ENCODE peak calls at places on chromosomes 13 and 19, in ten cellular contexts. One of them, this sample, is unnamed. For H3K27me3, the result is how much of the 10 kb centered on the place peaks cover.

GRCh38 chr13:94515911-94516310 is 36.4 kb upstream of the DCT start:
- ATAC-seq in heart right ventricle: no peak
- ATAC-seq in right lobe of liver: no peak
- ATAC-seq in CD4-positive, CD25-positive, alpha-beta regulatory T cell: no peak
- ATAC-seq in Panc1: no peak
- ATAC-seq in HCT116: no peak
- ATAC-seq in left lung: no peak
- ATAC-seq in pancreas: no peak
- ATAC-seq in RWPE2: no peak
- ATAC-seq in PC-3: no peak
- ATAC-seq in this sample: no peak

GRCh38 chr19:646798-647565 is 7.3 kb downstream of the FGF22 start:
- ATAC-seq in heart right ventricle: no peak
- ATAC-seq in right lobe of liver: no peak
- ATAC-seq in CD4-positive, CD25-positive, alpha-beta regulatory T cell: no peak
- ATAC-seq in Panc1: no peak
- ATAC-seq in HCT116: no peak
- ATAC-seq in left lung: no peak
- ATAC-seq in pancreas: no peak
- ATAC-seq in RWPE2: no peak
- ATAC-seq in PC-3: no peak
- ATAC-seq in this sample: no peak

GRCh38 chr13:45700971-45701900 is 884 bp upstream of the CBY2 start:
- ATAC-seq in heart right ventricle: no peak
- ATAC-seq in right lobe of liver: no peak
- ATAC-seq in CD4-positive, CD25-positive, alpha-beta regulatory T cell: peak
- ATAC-seq in Panc1: no peak
- ATAC-seq in HCT116: peak
- ATAC-seq in left lung: no peak
- ATAC-seq in pancreas: no peak
- ATAC-seq in RWPE2: no peak
- ATAC-seq in PC-3: no peak
- ATAC-seq in this sample: no peak

GRCh38 chr19:8609210-8610040 is 1.1 kb downstream of the ADAMTS10 start:
- ATAC-seq in heart right ventricle: peak
- ATAC-seq in right lobe of liver: peak
- ATAC-seq in CD4-positive, CD25-positive, alpha-beta regulatory T cell: no peak
- ATAC-seq in Panc1: peak
- ATAC-seq in HCT116: peak
- ATAC-seq in left lung: peak
- ATAC-seq in pancreas: peak
- ATAC-seq in RWPE2: no peak
- ATAC-seq in PC-3: no peak
- ATAC-seq in this sample: peak

GRCh38 chr19:48844472-48844871 is 8.2 kb upstream of the HSD17B14 start:
- ATAC-seq in heart right ventricle: no peak
- ATAC-seq in right lobe of liver: no peak
- ATAC-seq in CD4-positive, CD25-positive, alpha-beta regulatory T cell: no peak
- ATAC-seq in Panc1: no peak
- ATAC-seq in HCT116: peak
- ATAC-seq in left lung: no peak
- ATAC-seq in pancreas: peak
- ATAC-seq in RWPE2: peak
- ATAC-seq in PC-3: no peak
- ATAC-seq in this sample: no peak

GRCh38 chr19:31883299-31883990 is 462.0 kb upstream of the ZNF507 start:
- ATAC-seq in heart right ventricle: no peak
- ATAC-seq in right lobe of liver: no peak
- ATAC-seq in CD4-positive, CD25-positive, alpha-beta regulatory T cell: no peak
- ATAC-seq in Panc1: no peak
- ATAC-seq in HCT116: no peak
- ATAC-seq in left lung: no peak
- ATAC-seq in pancreas: no peak
- ATAC-seq in RWPE2: peak
- ATAC-seq in PC-3: no peak
- ATAC-seq in this sample: no peak

GRCh38 chr19:11437955-11438354 is 2.5 kb downstream of the PRKCSH start:
- ATAC-seq in heart right ventricle: no peak
- ATAC-seq in right lobe of liver: no peak
- ATAC-seq in CD4-positive, CD25-positive, alpha-beta regulatory T cell: no peak
- ATAC-seq in Panc1: no peak
- ATAC-seq in HCT116: no peak
- ATAC-seq in left lung: no peak
- ATAC-seq in pancreas: no peak
- ATAC-seq in RWPE2: no peak
- ATAC-seq in PC-3: no peak
- ATAC-seq in this sample: no peak

GRCh38 chr13:37816276-37816675 is 53.3 kb downstream of the TRPC4 start:
- ATAC-seq in heart right ventricle: no peak
- ATAC-seq in right lobe of liver: no peak
- ATAC-seq in CD4-positive, CD25-positive, alpha-beta regulatory T cell: no peak
- ATAC-seq in Panc1: no peak
- ATAC-seq in HCT116: no peak
- ATAC-seq in left lung: no peak
- ATAC-seq in pancreas: no peak
- ATAC-seq in RWPE2: no peak
- ATAC-seq in PC-3: no peak
- ATAC-seq in this sample: no peak

GRCh38 chr13:94309997-94310842 is 169.3 kb downstream of the DCT start:
- ATAC-seq in heart right ventricle: peak
- ATAC-seq in right lobe of liver: no peak
- ATAC-seq in CD4-positive, CD25-positive, alpha-beta regulatory T cell: no peak
- ATAC-seq in Panc1: peak
- ATAC-seq in HCT116: no peak
- ATAC-seq in left lung: peak
- ATAC-seq in pancreas: no peak
- ATAC-seq in RWPE2: peak
- ATAC-seq in PC-3: peak
- ATAC-seq in this sample: peak

GRCh38 chr13:79229761-79230160 is 176.3 kb downstream of the RBM26 start:
- ATAC-seq in heart right ventricle: no peak
- ATAC-seq in right lobe of liver: no peak
- ATAC-seq in CD4-positive, CD25-positive, alpha-beta regulatory T cell: no peak
- ATAC-seq in Panc1: no peak
- ATAC-seq in HCT116: no peak
- ATAC-seq in left lung: no peak
- ATAC-seq in pancreas: no peak
- ATAC-seq in RWPE2: no peak
- ATAC-seq in PC-3: no peak
- ATAC-seq in this sample: no peak

GRCh38 chr13:111880185-111880584 is 186.8 kb upstream of the SOX1 start:
- ATAC-seq in heart right ventricle: no peak
- ATAC-seq in right lobe of liver: no peak
- ATAC-seq in CD4-positive, CD25-positive, alpha-beta regulatory T cell: no peak
- ATAC-seq in Panc1: no peak
- ATAC-seq in HCT116: no peak
- ATAC-seq in left lung: no peak
- ATAC-seq in pancreas: no peak
- ATAC-seq in RWPE2: no peak
- ATAC-seq in PC-3: no peak
- ATAC-seq in this sample: no peak

DNA sequence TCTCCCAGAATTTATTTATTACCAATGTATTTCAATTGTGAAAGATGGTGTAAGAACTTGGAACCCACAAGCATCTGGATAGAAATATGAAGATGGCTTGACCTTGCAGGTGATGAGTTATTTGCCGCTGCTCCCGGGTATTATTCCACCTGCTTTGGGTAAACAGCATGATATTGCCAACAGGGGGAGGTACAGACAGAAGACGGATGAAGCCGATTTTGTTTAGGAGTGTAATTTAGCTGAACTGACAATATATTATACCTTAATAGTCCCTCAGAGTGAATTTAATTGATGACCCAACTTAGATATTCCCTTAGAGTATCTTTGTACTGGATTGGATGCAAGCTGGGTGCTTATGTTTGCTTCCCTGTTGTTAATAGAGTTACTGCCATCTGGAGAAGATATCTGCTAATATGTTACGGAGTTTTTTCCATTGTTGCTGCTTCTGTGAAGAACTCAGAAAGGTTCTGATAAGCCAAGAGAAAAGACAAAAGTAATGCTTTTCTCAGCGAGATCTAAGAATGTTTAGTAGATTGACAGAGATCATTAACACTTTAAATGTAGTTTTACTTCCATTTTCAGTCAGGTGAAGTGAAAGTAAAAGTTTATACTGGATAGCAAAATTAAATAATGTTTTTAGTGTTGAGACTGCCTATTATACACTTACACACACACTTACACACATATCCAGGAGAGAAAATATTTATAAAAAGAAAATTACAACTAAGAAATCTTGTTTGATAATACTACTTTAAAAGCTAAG is 2220.8 kb upstream of the PCDH20 start:
- ATAC-seq in heart right ventricle: no peak
- ATAC-seq in right lobe of liver: peak
- ATAC-seq in CD4-positive, CD25-positive, alpha-beta regulatory T cell: no peak
- ATAC-seq in Panc1: no peak
- ATAC-seq in HCT116: peak
- ATAC-seq in left lung: peak
- ATAC-seq in pancreas: peak
- ATAC-seq in RWPE2: peak
- ATAC-seq in PC-3: peak
- ATAC-seq in this sample: no peak
- H3K4me3 ChIP-seq in heart right ventricle: no peak
- H3K4me3 ChIP-seq in right lobe of liver: no peak
- H3K4me3 ChIP-seq in CD4-positive, CD25-positive, alpha-beta regulatory T cell: peak
- H3K4me3 ChIP-seq in Panc1: peak
- H3K4me3 ChIP-seq in HCT116: peak
- H3K4me3 ChIP-seq in left lung: no peak
- H3K4me3 ChIP-seq in pancreas: peak
- H3K4me3 ChIP-seq in RWPE2: peak
- H3K4me3 ChIP-seq in PC-3: peak
- H3K4me3 ChIP-seq in this sample: no peak

GRCh38 chr19:13015361-13016231 is 20.3 kb downstream of the NFIX start:
- ATAC-seq in heart right ventricle: no peak
- ATAC-seq in right lobe of liver: no peak
- ATAC-seq in CD4-positive, CD25-positive, alpha-beta regulatory T cell: no peak
- ATAC-seq in Panc1: peak
- ATAC-seq in HCT116: no peak
- ATAC-seq in left lung: peak
- ATAC-seq in pancreas: no peak
- ATAC-seq in RWPE2: peak
- ATAC-seq in PC-3: peak
- ATAC-seq in this sample: no peak

GRCh38 chr19:13018037-13018914 is 23.0 kb downstream of the NFIX start:
- ATAC-seq in heart right ventricle: peak
- ATAC-seq in right lobe of liver: no peak
- ATAC-seq in CD4-positive, CD25-positive, alpha-beta regulatory T cell: no peak
- ATAC-seq in Panc1: peak
- ATAC-seq in HCT116: no peak
- ATAC-seq in left lung: no peak
- ATAC-seq in pancreas: no peak
- ATAC-seq in RWPE2: no peak
- ATAC-seq in PC-3: peak
- ATAC-seq in this sample: no peak

GRCh38 chr19:13017306-13018036 is 22.2 kb downstream of the NFIX start:
- ATAC-seq in heart right ventricle: no peak
- ATAC-seq in right lobe of liver: no peak
- ATAC-seq in CD4-positive, CD25-positive, alpha-beta regulatory T cell: no peak
- ATAC-seq in Panc1: no peak
- ATAC-seq in HCT116: no peak
- ATAC-seq in left lung: no peak
- ATAC-seq in pancreas: no peak
- ATAC-seq in RWPE2: no peak
- ATAC-seq in PC-3: peak
- ATAC-seq in this sample: no peak

GRCh38 chr19:13016245-13016627 is 21.0 kb downstream of the NFIX start:
- ATAC-seq in heart right ventricle: no peak
- ATAC-seq in right lobe of liver: no peak
- ATAC-seq in CD4-positive, CD25-positive, alpha-beta regulatory T cell: no peak
- ATAC-seq in Panc1: no peak
- ATAC-seq in HCT116: no peak
- ATAC-seq in left lung: no peak
- ATAC-seq in pancreas: no peak
- ATAC-seq in RWPE2: no peak
- ATAC-seq in PC-3: no peak
- ATAC-seq in this sample: no peak

DNA sequence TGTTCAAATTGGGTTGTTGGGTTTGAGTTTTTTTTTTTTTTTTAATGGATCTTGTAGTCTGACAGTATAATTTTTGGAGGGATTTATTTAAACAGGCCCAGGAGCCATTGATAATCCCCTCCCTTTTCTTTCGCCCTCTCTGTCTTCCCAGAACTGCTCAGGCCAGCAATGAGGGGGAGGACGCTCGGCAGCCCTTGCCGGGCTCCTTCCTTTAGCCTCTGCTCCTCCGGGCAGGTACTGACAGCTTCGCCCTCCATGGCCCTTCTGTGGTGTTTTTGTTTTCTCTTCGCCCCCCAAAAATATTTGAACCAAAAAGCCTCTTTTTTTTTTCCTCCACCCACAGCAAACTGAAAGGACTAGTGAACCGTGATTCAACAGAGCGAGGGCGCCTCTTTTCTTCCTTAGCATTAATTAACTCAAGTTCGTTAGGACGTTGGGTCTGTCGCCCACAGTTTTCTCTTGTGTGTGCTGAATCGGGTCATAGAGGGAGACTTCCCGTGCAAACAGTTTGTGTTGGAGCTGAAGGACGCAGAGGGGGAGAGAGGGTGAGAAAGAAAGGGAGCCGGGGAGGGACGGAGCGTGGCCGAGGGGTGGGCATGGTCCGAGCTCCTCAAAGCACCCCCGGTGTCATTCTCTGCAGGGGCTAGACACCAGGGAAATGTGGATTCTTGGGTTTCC is 21.5 kb downstream of the NFIX start:
- ATAC-seq in heart right ventricle: no peak
- ATAC-seq in right lobe of liver: no peak
- ATAC-seq in CD4-positive, CD25-positive, alpha-beta regulatory T cell: no peak
- ATAC-seq in Panc1: no peak
- ATAC-seq in HCT116: no peak
- ATAC-seq in left lung: peak
- ATAC-seq in pancreas: no peak
- ATAC-seq in RWPE2: no peak
- ATAC-seq in PC-3: no peak
- ATAC-seq in this sample: no peak
- H3K27me3 ChIP-seq in heart right ventricle: under half
- H3K27me3 ChIP-seq in right lobe of liver: under half
- H3K27me3 ChIP-seq in CD4-positive, CD25-positive, alpha-beta regulatory T cell: under half
- H3K27me3 ChIP-seq in Panc1: under half
- H3K27me3 ChIP-seq in HCT116: under half
- H3K27me3 ChIP-seq in left lung: under half
- H3K27me3 ChIP-seq in pancreas: under half
- H3K27me3 ChIP-seq in RWPE2: under half
- H3K27me3 ChIP-seq in PC-3: under half
- H3K27me3 ChIP-seq in this sample: under half

GRCh38 chr13:43122706-43123268 is 99.4 kb downstream of the DNAJC15 start:
- ATAC-seq in heart right ventricle: no peak
- ATAC-seq in right lobe of liver: no peak
- ATAC-seq in CD4-positive, CD25-positive, alpha-beta regulatory T cell: no peak
- ATAC-seq in Panc1: no peak
- ATAC-seq in HCT116: no peak
- ATAC-seq in left lung: no peak
- ATAC-seq in pancreas: no peak
- ATAC-seq in RWPE2: no peak
- ATAC-seq in PC-3: no peak
- ATAC-seq in this sample: no peak
- H3K27ac ChIP-seq in heart right ventricle: no peak
- H3K27ac ChIP-seq in right lobe of liver: no peak
- H3K27ac ChIP-seq in CD4-positive, CD25-positive, alpha-beta regulatory T cell: no peak
- H3K27ac ChIP-seq in Panc1: no peak
- H3K27ac ChIP-seq in HCT116: no peak
- H3K27ac ChIP-seq in left lung: no peak
- H3K27ac ChIP-seq in pancreas: no peak
- H3K27ac ChIP-seq in RWPE2: no peak
- H3K27ac ChIP-seq in PC-3: no peak
- H3K27ac ChIP-seq in this sample: no peak

GRCh38 chr13:109869312-109870237 is 83.2 kb upstream of the IRS2 start:
- ATAC-seq in heart right ventricle: peak
- ATAC-seq in right lobe of liver: peak
- ATAC-seq in CD4-positive, CD25-positive, alpha-beta regulatory T cell: no peak
- ATAC-seq in Panc1: peak
- ATAC-seq in HCT116: no peak
- ATAC-seq in left lung: peak
- ATAC-seq in pancreas: peak
- ATAC-seq in RWPE2: no peak
- ATAC-seq in PC-3: no peak
- ATAC-seq in this sample: peak
- H3K4me3 ChIP-seq in heart right ventricle: peak
- H3K4me3 ChIP-seq in right lobe of liver: no peak
- H3K4me3 ChIP-seq in CD4-positive, CD25-positive, alpha-beta regulatory T cell: no peak
- H3K4me3 ChIP-seq in Panc1: peak
- H3K4me3 ChIP-seq in HCT116: no peak
- H3K4me3 ChIP-seq in left lung: peak
- H3K4me3 ChIP-seq in pancreas: peak
- H3K4me3 ChIP-seq in RWPE2: no peak
- H3K4me3 ChIP-seq in PC-3: no peak
- H3K4me3 ChIP-seq in this sample: peak

This sample was measured in gastroesophageal sphincter.